ENCODE peak calls at places on chromosome 17, in seven cellular contexts. One of them, this sample, is unnamed.

GRCh38 chr17:1197379-1197778 is 17.6 kb upstream of the ABR start:
- DNase-seq in nephron progenitor cell: no peak
- DNase-seq in T1000: no peak
- DNase-seq in activated T-cell treated with anti-CD3 and anti-CD28 coated beads for 1 hour: no peak
- DNase-seq in activated CD4-positive, alpha-beta T cell treated with anti-CD3 and anti-CD28 coated beads for 24 hours: no peak
- DNase-seq in LNCaP clone FGC: no peak
- DNase-seq in NCI-H510A: no peak
- DNase-seq in this sample: peak; percentile 38

GRCh38 chr17:19262650-19263620 is 25.8 kb downstream of the EPN2 start:
- DNase-seq in NCI-H510A: peak; percentile 69
- DNase-seq in nephron progenitor cell: no peak
- DNase-seq in T1000: no peak
- DNase-seq in activated T-cell treated with anti-CD3 and anti-CD28 coated beads for 1 hour: no peak
- DNase-seq in LNCaP clone FGC: no peak
- DNase-seq in activated CD4-positive, alpha-beta T cell treated with anti-CD3 and anti-CD28 coated beads for 24 hours: no peak
- DNase-seq in this sample: no peak

GRCh38 chr17:17205368-17206148 is 575 bp downstream of the PLD6 start:
- DNase-seq in nephron progenitor cell: no peak
- DNase-seq in activated CD4-positive, alpha-beta T cell treated with anti-CD3 and anti-CD28 coated beads for 24 hours: peak; percentile 44
- DNase-seq in T1000: peak; percentile 44
- DNase-seq in NCI-H510A: peak; percentile 15
- DNase-seq in activated T-cell treated with anti-CD3 and anti-CD28 coated beads for 1 hour: peak; percentile 28
- DNase-seq in LNCaP clone FGC: no peak
- DNase-seq in this sample: no peak

GRCh38 chr17:44010966-44011647 is 3.7 kb downstream of the TMEM101 start:
- DNase-seq in T1000: no peak
- DNase-seq in LNCaP clone FGC: no peak
- DNase-seq in NCI-H510A: no peak
- DNase-seq in activated T-cell treated with anti-CD3 and anti-CD28 coated beads for 1 hour: no peak
- DNase-seq in nephron progenitor cell: no peak
- DNase-seq in activated CD4-positive, alpha-beta T cell treated with anti-CD3 and anti-CD28 coated beads for 24 hours: no peak
- DNase-seq in this sample: no peak

GRCh38 chr17:978110-979093 is 1.2 kb downstream of the NXN start:
- DNase-seq in activated CD4-positive, alpha-beta T cell treated with anti-CD3 and anti-CD28 coated beads for 24 hours: no peak
- DNase-seq in LNCaP clone FGC: no peak
- DNase-seq in NCI-H510A: no peak
- DNase-seq in T1000: no peak
- DNase-seq in activated T-cell treated with anti-CD3 and anti-CD28 coated beads for 1 hour: no peak
- DNase-seq in nephron progenitor cell: peak; percentile 71
- DNase-seq in this sample: no peak

GRCh38 chr17:41619162-41619933 is 5.0 kb downstream of the KRT17 start:
- DNase-seq in T1000: no peak
- DNase-seq in LNCaP clone FGC: no peak
- DNase-seq in activated CD4-positive, alpha-beta T cell treated with anti-CD3 and anti-CD28 coated beads for 24 hours: no peak
- DNase-seq in activated T-cell treated with anti-CD3 and anti-CD28 coated beads for 1 hour: no peak
- DNase-seq in nephron progenitor cell: no peak
- DNase-seq in NCI-H510A: no peak
- DNase-seq in this sample: no peak

GRCh38 chr17:73628642-73629552 is 15.3 kb downstream of the SDK2 start:
- DNase-seq in NCI-H510A: no peak
- DNase-seq in nephron progenitor cell: no peak
- DNase-seq in T1000: no peak
- DNase-seq in activated CD4-positive, alpha-beta T cell treated with anti-CD3 and anti-CD28 coated beads for 24 hours: no peak
- DNase-seq in activated T-cell treated with anti-CD3 and anti-CD28 coated beads for 1 hour: no peak
- DNase-seq in LNCaP clone FGC: no peak
- DNase-seq in this sample: no peak

GRCh38 chr17:48055531-48056245 is 7.5 kb downstream of the NFE2L1 start:
- DNase-seq in nephron progenitor cell: no peak
- DNase-seq in T1000: no peak
- DNase-seq in activated T-cell treated with anti-CD3 and anti-CD28 coated beads for 1 hour: no peak
- DNase-seq in NCI-H510A: no peak
- DNase-seq in LNCaP clone FGC: no peak
- DNase-seq in activated CD4-positive, alpha-beta T cell treated with anti-CD3 and anti-CD28 coated beads for 24 hours: peak; percentile 22
- DNase-seq in this sample: no peak

GRCh38 chr17:37488607-37489196 is 989 bp upstream of the DUSP14 start:
- DNase-seq in LNCaP clone FGC: peak; percentile 92
- DNase-seq in activated CD4-positive, alpha-beta T cell treated with anti-CD3 and anti-CD28 coated beads for 24 hours: peak; percentile 46
- DNase-seq in nephron progenitor cell: peak; percentile 39
- DNase-seq in NCI-H510A: peak; percentile 34
- DNase-seq in T1000: peak; percentile 74
- DNase-seq in activated T-cell treated with anti-CD3 and anti-CD28 coated beads for 1 hour: peak; percentile 42
- DNase-seq in this sample: peak; percentile 16

GRCh38 chr17:34711646-34712045 is 132.3 kb downstream of the TMEM132E start:
- DNase-seq in activated T-cell treated with anti-CD3 and anti-CD28 coated beads for 1 hour: no peak
- DNase-seq in T1000: no peak
- DNase-seq in activated CD4-positive, alpha-beta T cell treated with anti-CD3 and anti-CD28 coated beads for 24 hours: no peak
- DNase-seq in nephron progenitor cell: no peak
- DNase-seq in NCI-H510A: no peak
- DNase-seq in LNCaP clone FGC: no peak
- DNase-seq in this sample: no peak